ENCODE peak calls at places on chromosome 6, in nine cellular contexts. One of them, this sample, is unnamed.
A peak's percentile ranks its signal among the peaks of the same experiment; 100 is the strongest.

GRCh38 chr6:5580736-5581568 is 319.6 kb downstream of the FARS2 start:
- DNase-seq in GM20000: peak; percentile 12
- DNase-seq in Karpas-422: no peak
- DNase-seq in LoVo: no peak
- DNase-seq in NCI-H2029 treated with DMSO at 0.1 percent for 48 hours: no peak
- DNase-seq in H9: no peak
- DNase-seq in activated T-cell treated with anti-CD3 and anti-CD28 coated beads, Interleukin-2, amount 50 U/mL, for 72 hours: peak; percentile 4
- DNase-seq in NCI-H1092 treated with DMSO at 0.1 percent for 48 hours: peak; percentile 1
- DNase-seq in mesendoderm: no peak
- DNase-seq in this sample: no peak

GRCh38 chr6:127117979-127118504 is 429 bp upstream of the RSPO3 start:
- DNase-seq in GM20000: peak; percentile 28
- DNase-seq in Karpas-422: no peak
- DNase-seq in LoVo: no peak
- DNase-seq in NCI-H2029 treated with DMSO at 0.1 percent for 48 hours: no peak
- DNase-seq in H9: no peak
- DNase-seq in activated T-cell treated with anti-CD3 and anti-CD28 coated beads, Interleukin-2, amount 50 U/mL, for 72 hours: peak; percentile 2
- DNase-seq in NCI-H1092 treated with DMSO at 0.1 percent for 48 hours: no peak
- DNase-seq in mesendoderm: no peak
- DNase-seq in this sample: no peak

GRCh38 chr6:155333414-155333813 is 19.1 kb upstream of the TFB1M start:
- DNase-seq in GM20000: no peak
- DNase-seq in Karpas-422: no peak
- DNase-seq in LoVo: no peak
- DNase-seq in NCI-H2029 treated with DMSO at 0.1 percent for 48 hours: no peak
- DNase-seq in H9: no peak
- DNase-seq in activated T-cell treated with anti-CD3 and anti-CD28 coated beads, Interleukin-2, amount 50 U/mL, for 72 hours: no peak
- DNase-seq in NCI-H1092 treated with DMSO at 0.1 percent for 48 hours: no peak
- DNase-seq in mesendoderm: no peak
- DNase-seq in this sample: no peak

GRCh38 chr6:100116409-100117194 is 122.6 kb upstream of the MCHR2 start:
- DNase-seq in GM20000: peak; percentile 28
- DNase-seq in Karpas-422: peak; percentile 82
- DNase-seq in LoVo: peak; percentile 51
- DNase-seq in NCI-H2029 treated with DMSO at 0.1 percent for 48 hours: peak; percentile 60
- DNase-seq in H9: peak; percentile 61
- DNase-seq in activated T-cell treated with anti-CD3 and anti-CD28 coated beads, Interleukin-2, amount 50 U/mL, for 72 hours: peak; percentile 24
- DNase-seq in NCI-H1092 treated with DMSO at 0.1 percent for 48 hours: peak; percentile 90
- DNase-seq in mesendoderm: peak; percentile 85
- DNase-seq in this sample: peak; percentile 36

GRCh38 chr6:24779416-24779815 is 4.7 kb downstream of the GMNN start:
- DNase-seq in GM20000: peak; percentile 49
- DNase-seq in Karpas-422: no peak
- DNase-seq in LoVo: peak; percentile 32
- DNase-seq in NCI-H2029 treated with DMSO at 0.1 percent for 48 hours: no peak
- DNase-seq in H9: no peak
- DNase-seq in activated T-cell treated with anti-CD3 and anti-CD28 coated beads, Interleukin-2, amount 50 U/mL, for 72 hours: no peak
- DNase-seq in NCI-H1092 treated with DMSO at 0.1 percent for 48 hours: no peak
- DNase-seq in mesendoderm: no peak
- DNase-seq in this sample: no peak

GRCh38 chr6:22666021-22666420 is 96.7 kb downstream of the HDGFL1 start:
- DNase-seq in GM20000: no peak
- DNase-seq in Karpas-422: no peak
- DNase-seq in LoVo: no peak
- DNase-seq in NCI-H2029 treated with DMSO at 0.1 percent for 48 hours: no peak
- DNase-seq in H9: no peak
- DNase-seq in activated T-cell treated with anti-CD3 and anti-CD28 coated beads, Interleukin-2, amount 50 U/mL, for 72 hours: no peak
- DNase-seq in NCI-H1092 treated with DMSO at 0.1 percent for 48 hours: no peak
- DNase-seq in mesendoderm: no peak
- DNase-seq in this sample: no peak

GRCh38 chr6:99002826-99003225 is 55.1 kb upstream of the FBXL4 start:
- DNase-seq in GM20000: no peak
- DNase-seq in Karpas-422: no peak
- DNase-seq in LoVo: no peak
- DNase-seq in NCI-H2029 treated with DMSO at 0.1 percent for 48 hours: peak; percentile 13
- DNase-seq in H9: no peak
- DNase-seq in activated T-cell treated with anti-CD3 and anti-CD28 coated beads, Interleukin-2, amount 50 U/mL, for 72 hours: no peak
- DNase-seq in NCI-H1092 treated with DMSO at 0.1 percent for 48 hours: peak; percentile 38
- DNase-seq in mesendoderm: no peak
- DNase-seq in this sample: no peak

GRCh38 chr6:87668006-87668405 is 34.0 kb downstream of the AKIRIN2 start:
- DNase-seq in GM20000: no peak
- DNase-seq in Karpas-422: no peak
- DNase-seq in LoVo: no peak
- DNase-seq in NCI-H2029 treated with DMSO at 0.1 percent for 48 hours: no peak
- DNase-seq in H9: no peak
- DNase-seq in activated T-cell treated with anti-CD3 and anti-CD28 coated beads, Interleukin-2, amount 50 U/mL, for 72 hours: no peak
- DNase-seq in NCI-H1092 treated with DMSO at 0.1 percent for 48 hours: no peak
- DNase-seq in mesendoderm: no peak
- DNase-seq in this sample: no peak

GRCh38 chr6:95614094-95614493 is 36.8 kb downstream of the MANEA start:
- DNase-seq in GM20000: no peak
- DNase-seq in Karpas-422: no peak
- DNase-seq in LoVo: no peak
- DNase-seq in NCI-H2029 treated with DMSO at 0.1 percent for 48 hours: no peak
- DNase-seq in H9: no peak
- DNase-seq in activated T-cell treated with anti-CD3 and anti-CD28 coated beads, Interleukin-2, amount 50 U/mL, for 72 hours: no peak
- DNase-seq in NCI-H1092 treated with DMSO at 0.1 percent for 48 hours: no peak
- DNase-seq in mesendoderm: no peak
- DNase-seq in this sample: no peak

GRCh38 chr6:46502486-46503119 is 11.4 kb upstream of the RCAN2 start:
- DNase-seq in GM20000: no peak
- DNase-seq in Karpas-422: no peak
- DNase-seq in LoVo: no peak
- DNase-seq in NCI-H2029 treated with DMSO at 0.1 percent for 48 hours: no peak
- DNase-seq in H9: no peak
- DNase-seq in activated T-cell treated with anti-CD3 and anti-CD28 coated beads, Interleukin-2, amount 50 U/mL, for 72 hours: no peak
- DNase-seq in NCI-H1092 treated with DMSO at 0.1 percent for 48 hours: no peak
- DNase-seq in mesendoderm: no peak
- DNase-seq in this sample: no peak

GRCh38 chr6:36976931-36977330 is 9.1 kb downstream of the MTCH1 start:
- DNase-seq in GM20000: no peak
- DNase-seq in Karpas-422: no peak
- DNase-seq in LoVo: no peak
- DNase-seq in NCI-H2029 treated with DMSO at 0.1 percent for 48 hours: no peak
- DNase-seq in H9: no peak
- DNase-seq in activated T-cell treated with anti-CD3 and anti-CD28 coated beads, Interleukin-2, amount 50 U/mL, for 72 hours: no peak
- DNase-seq in NCI-H1092 treated with DMSO at 0.1 percent for 48 hours: no peak
- DNase-seq in mesendoderm: no peak
- DNase-seq in this sample: no peak

GRCh38 chr6:170116643-170117042 is 174.2 kb downstream of the DLL1 start:
- DNase-seq in GM20000: no peak
- DNase-seq in Karpas-422: no peak
- DNase-seq in LoVo: no peak
- DNase-seq in NCI-H2029 treated with DMSO at 0.1 percent for 48 hours: no peak
- DNase-seq in H9: peak; percentile 15
- DNase-seq in activated T-cell treated with anti-CD3 and anti-CD28 coated beads, Interleukin-2, amount 50 U/mL, for 72 hours: no peak
- DNase-seq in NCI-H1092 treated with DMSO at 0.1 percent for 48 hours: no peak
- DNase-seq in mesendoderm: no peak
- DNase-seq in this sample: no peak

GRCh38 chr6:40999498-41000070 is 39.4 kb downstream of the UNC5CL start:
- DNase-seq in GM20000: peak; percentile 52
- DNase-seq in Karpas-422: peak; percentile 77
- DNase-seq in LoVo: peak; percentile 9
- DNase-seq in NCI-H2029 treated with DMSO at 0.1 percent for 48 hours: peak; percentile 2
- DNase-seq in H9: peak; percentile 86
- DNase-seq in activated T-cell treated with anti-CD3 and anti-CD28 coated beads, Interleukin-2, amount 50 U/mL, for 72 hours: peak; percentile 5
- DNase-seq in NCI-H1092 treated with DMSO at 0.1 percent for 48 hours: no peak
- DNase-seq in mesendoderm: peak; percentile 96
- DNase-seq in this sample: no peak

GRCh38 chr6:54860739-54861138 is 14.2 kb downstream of the FAM83B start:
- DNase-seq in GM20000: no peak
- DNase-seq in Karpas-422: no peak
- DNase-seq in LoVo: no peak
- DNase-seq in NCI-H2029 treated with DMSO at 0.1 percent for 48 hours: no peak
- DNase-seq in H9: no peak
- DNase-seq in activated T-cell treated with anti-CD3 and anti-CD28 coated beads, Interleukin-2, amount 50 U/mL, for 72 hours: no peak
- DNase-seq in NCI-H1092 treated with DMSO at 0.1 percent for 48 hours: no peak
- DNase-seq in mesendoderm: no peak
- DNase-seq in this sample: peak; percentile 41

GRCh38 chr6:131062245-131063027 is 609 bp downstream of the EPB41L2 start:
- DNase-seq in GM20000: peak; percentile 42
- DNase-seq in Karpas-422: no peak
- DNase-seq in LoVo: no peak
- DNase-seq in NCI-H2029 treated with DMSO at 0.1 percent for 48 hours: no peak
- DNase-seq in H9: peak; percentile 32
- DNase-seq in activated T-cell treated with anti-CD3 and anti-CD28 coated beads, Interleukin-2, amount 50 U/mL, for 72 hours: peak; percentile 18
- DNase-seq in NCI-H1092 treated with DMSO at 0.1 percent for 48 hours: no peak
- DNase-seq in mesendoderm: peak; percentile 62
- DNase-seq in this sample: no peak

GRCh38 chr6:42138630-42139619 is 3.5 kb downstream of the C6orf132 start:
- DNase-seq in GM20000: no peak
- DNase-seq in Karpas-422: no peak
- DNase-seq in LoVo: peak; percentile 19
- DNase-seq in NCI-H2029 treated with DMSO at 0.1 percent for 48 hours: peak; percentile 55
- DNase-seq in H9: peak; percentile 41
- DNase-seq in activated T-cell treated with anti-CD3 and anti-CD28 coated beads, Interleukin-2, amount 50 U/mL, for 72 hours: no peak
- DNase-seq in NCI-H1092 treated with DMSO at 0.1 percent for 48 hours: no peak
- DNase-seq in mesendoderm: peak; percentile 85
- DNase-seq in this sample: no peak

GRCh38 chr6:111845441-111845871 is 27.8 kb downstream of the FYN start:
- DNase-seq in GM20000: peak; percentile 65
- DNase-seq in Karpas-422: no peak
- DNase-seq in LoVo: no peak
- DNase-seq in NCI-H2029 treated with DMSO at 0.1 percent for 48 hours: no peak
- DNase-seq in H9: no peak
- DNase-seq in activated T-cell treated with anti-CD3 and anti-CD28 coated beads, Interleukin-2, amount 50 U/mL, for 72 hours: no peak
- DNase-seq in NCI-H1092 treated with DMSO at 0.1 percent for 48 hours: no peak
- DNase-seq in mesendoderm: no peak
- DNase-seq in this sample: no peak

GRCh38 chr6:111642463-111643158 is 36.9 kb upstream of the TRAF3IP2 start:
- DNase-seq in GM20000: peak; percentile 60
- DNase-seq in Karpas-422: peak; percentile 56
- DNase-seq in LoVo: peak; percentile 39
- DNase-seq in NCI-H2029 treated with DMSO at 0.1 percent for 48 hours: no peak
- DNase-seq in H9: peak; percentile 78
- DNase-seq in activated T-cell treated with anti-CD3 and anti-CD28 coated beads, Interleukin-2, amount 50 U/mL, for 72 hours: peak; percentile 49
- DNase-seq in NCI-H1092 treated with DMSO at 0.1 percent for 48 hours: peak; percentile 45
- DNase-seq in mesendoderm: peak; percentile 79
- DNase-seq in this sample: no peak

GRCh38 chr6:149888659-149889058 is 9.3 kb downstream of the RAET1E start:
- DNase-seq in GM20000: no peak
- DNase-seq in Karpas-422: no peak
- DNase-seq in LoVo: no peak
- DNase-seq in NCI-H2029 treated with DMSO at 0.1 percent for 48 hours: no peak
- DNase-seq in H9: no peak
- DNase-seq in activated T-cell treated with anti-CD3 and anti-CD28 coated beads, Interleukin-2, amount 50 U/mL, for 72 hours: no peak
- DNase-seq in NCI-H1092 treated with DMSO at 0.1 percent for 48 hours: no peak
- DNase-seq in mesendoderm: no peak
- DNase-seq in this sample: no peak

GRCh38 chr6:128390168-128390567 is 130.2 kb downstream of the PTPRK start:
- DNase-seq in GM20000: no peak
- DNase-seq in Karpas-422: no peak
- DNase-seq in LoVo: no peak
- DNase-seq in NCI-H2029 treated with DMSO at 0.1 percent for 48 hours: no peak
- DNase-seq in H9: no peak
- DNase-seq in activated T-cell treated with anti-CD3 and anti-CD28 coated beads, Interleukin-2, amount 50 U/mL, for 72 hours: no peak
- DNase-seq in NCI-H1092 treated with DMSO at 0.1 percent for 48 hours: no peak
- DNase-seq in mesendoderm: no peak
- DNase-seq in this sample: no peak

GRCh38 chr6:42352856-42353564 is 98.7 kb downstream of the TRERF1 start:
- DNase-seq in GM20000: no peak
- DNase-seq in Karpas-422: no peak
- DNase-seq in LoVo: no peak
- DNase-seq in NCI-H2029 treated with DMSO at 0.1 percent for 48 hours: no peak
- DNase-seq in H9: no peak
- DNase-seq in activated T-cell treated with anti-CD3 and anti-CD28 coated beads, Interleukin-2, amount 50 U/mL, for 72 hours: no peak
- DNase-seq in NCI-H1092 treated with DMSO at 0.1 percent for 48 hours: no peak
- DNase-seq in mesendoderm: no peak
- DNase-seq in this sample: no peak

GRCh38 chr6:79250107-79250514 is 15.6 kb upstream of the HMGN3 start:
- DNase-seq in GM20000: peak; percentile 54
- DNase-seq in Karpas-422: peak; percentile 68
- DNase-seq in LoVo: no peak
- DNase-seq in NCI-H2029 treated with DMSO at 0.1 percent for 48 hours: no peak
- DNase-seq in H9: no peak
- DNase-seq in activated T-cell treated with anti-CD3 and anti-CD28 coated beads, Interleukin-2, amount 50 U/mL, for 72 hours: no peak
- DNase-seq in NCI-H1092 treated with DMSO at 0.1 percent for 48 hours: no peak
- DNase-seq in mesendoderm: peak; percentile 31
- DNase-seq in this sample: no peak

GRCh38 chr6:7568021-7568420 is 22.0 kb upstream of the SNRNP48 start:
- DNase-seq in GM20000: no peak
- DNase-seq in Karpas-422: no peak
- DNase-seq in LoVo: no peak
- DNase-seq in NCI-H2029 treated with DMSO at 0.1 percent for 48 hours: no peak
- DNase-seq in H9: no peak
- DNase-seq in activated T-cell treated with anti-CD3 and anti-CD28 coated beads, Interleukin-2, amount 50 U/mL, for 72 hours: no peak
- DNase-seq in NCI-H1092 treated with DMSO at 0.1 percent for 48 hours: no peak
- DNase-seq in mesendoderm: no peak
- DNase-seq in this sample: peak; percentile 91

GRCh38 chr6:45187841-45188240 is 140.3 kb upstream of the RUNX2 start:
- DNase-seq in GM20000: no peak
- DNase-seq in Karpas-422: no peak
- DNase-seq in LoVo: no peak
- DNase-seq in NCI-H2029 treated with DMSO at 0.1 percent for 48 hours: no peak
- DNase-seq in H9: no peak
- DNase-seq in activated T-cell treated with anti-CD3 and anti-CD28 coated beads, Interleukin-2, amount 50 U/mL, for 72 hours: peak; percentile 37
- DNase-seq in NCI-H1092 treated with DMSO at 0.1 percent for 48 hours: no peak
- DNase-seq in mesendoderm: no peak
- DNase-seq in this sample: peak; percentile 19

GRCh38 chr6:40170856-40171255 is 236.6 kb upstream of the MOCS1 start:
- DNase-seq in GM20000: no peak
- DNase-seq in Karpas-422: no peak
- DNase-seq in LoVo: no peak
- DNase-seq in NCI-H2029 treated with DMSO at 0.1 percent for 48 hours: no peak
- DNase-seq in H9: no peak
- DNase-seq in activated T-cell treated with anti-CD3 and anti-CD28 coated beads, Interleukin-2, amount 50 U/mL, for 72 hours: no peak
- DNase-seq in NCI-H1092 treated with DMSO at 0.1 percent for 48 hours: no peak
- DNase-seq in mesendoderm: no peak
- DNase-seq in this sample: no peak

GRCh38 chr6:95576621-95577316 is 566 bp upstream of the MANEA start:
- DNase-seq in GM20000: peak; percentile 23
- DNase-seq in Karpas-422: peak; percentile 76
- DNase-seq in LoVo: peak; percentile 8
- DNase-seq in NCI-H2029 treated with DMSO at 0.1 percent for 48 hours: no peak
- DNase-seq in H9: no peak
- DNase-seq in activated T-cell treated with anti-CD3 and anti-CD28 coated beads, Interleukin-2, amount 50 U/mL, for 72 hours: no peak
- DNase-seq in NCI-H1092 treated with DMSO at 0.1 percent for 48 hours: peak; percentile 34
- DNase-seq in mesendoderm: no peak
- DNase-seq in this sample: no peak

GRCh38 chr6:150606258-150607043 is 6.8 kb downstream of the PLEKHG1 start:
- DNase-seq in GM20000: no peak
- DNase-seq in Karpas-422: no peak
- DNase-seq in LoVo: no peak
- DNase-seq in NCI-H2029 treated with DMSO at 0.1 percent for 48 hours: no peak
- DNase-seq in H9: no peak
- DNase-seq in activated T-cell treated with anti-CD3 and anti-CD28 coated beads, Interleukin-2, amount 50 U/mL, for 72 hours: no peak
- DNase-seq in NCI-H1092 treated with DMSO at 0.1 percent for 48 hours: peak; percentile 4
- DNase-seq in mesendoderm: peak; percentile 18
- DNase-seq in this sample: no peak

GRCh38 chr6:22964334-22964733 is 395.0 kb downstream of the HDGFL1 start:
- DNase-seq in GM20000: no peak
- DNase-seq in Karpas-422: no peak
- DNase-seq in LoVo: no peak
- DNase-seq in NCI-H2029 treated with DMSO at 0.1 percent for 48 hours: no peak
- DNase-seq in H9: no peak
- DNase-seq in activated T-cell treated with anti-CD3 and anti-CD28 coated beads, Interleukin-2, amount 50 U/mL, for 72 hours: no peak
- DNase-seq in NCI-H1092 treated with DMSO at 0.1 percent for 48 hours: no peak
- DNase-seq in mesendoderm: no peak
- DNase-seq in this sample: no peak

GRCh38 chr6:39608652-39609345 is 116.4 kb downstream of the KIF6 start:
- DNase-seq in GM20000: no peak
- DNase-seq in Karpas-422: no peak
- DNase-seq in LoVo: no peak
- DNase-seq in NCI-H2029 treated with DMSO at 0.1 percent for 48 hours: no peak
- DNase-seq in H9: no peak
- DNase-seq in activated T-cell treated with anti-CD3 and anti-CD28 coated beads, Interleukin-2, amount 50 U/mL, for 72 hours: no peak
- DNase-seq in NCI-H1092 treated with DMSO at 0.1 percent for 48 hours: no peak
- DNase-seq in mesendoderm: no peak
- DNase-seq in this sample: no peak

GRCh38 chr6:11354019-11354418 is 121.6 kb upstream of the NEDD9 start:
- DNase-seq in GM20000: peak; percentile 27
- DNase-seq in Karpas-422: no peak
- DNase-seq in LoVo: no peak
- DNase-seq in NCI-H2029 treated with DMSO at 0.1 percent for 48 hours: no peak
- DNase-seq in H9: no peak
- DNase-seq in activated T-cell treated with anti-CD3 and anti-CD28 coated beads, Interleukin-2, amount 50 U/mL, for 72 hours: peak; percentile 79
- DNase-seq in NCI-H1092 treated with DMSO at 0.1 percent for 48 hours: no peak
- DNase-seq in mesendoderm: no peak
- DNase-seq in this sample: peak; percentile 72

GRCh38 chr6:90397929-90398674 is 101.5 kb upstream of the BACH2 start:
- DNase-seq in GM20000: no peak
- DNase-seq in Karpas-422: no peak
- DNase-seq in LoVo: no peak
- DNase-seq in NCI-H2029 treated with DMSO at 0.1 percent for 48 hours: no peak
- DNase-seq in H9: no peak
- DNase-seq in activated T-cell treated with anti-CD3 and anti-CD28 coated beads, Interleukin-2, amount 50 U/mL, for 72 hours: peak; percentile 94
- DNase-seq in NCI-H1092 treated with DMSO at 0.1 percent for 48 hours: no peak
- DNase-seq in mesendoderm: peak; percentile 88
- DNase-seq in this sample: no peak